ENCODE peak calls at places on chromosomes 13 and 19, in six cellular contexts. E, U, W, S, Z and V are unnamed samples.

GRCh38 chr13:20198781-20199180 is 6.0 kb upstream of the GJB2 start:
- DNase-seq in W (no peak), Z (peak), E (no peak), U (peak), S (no peak), V (peak)

GRCh38 chr19:5545051-5545450 is 22.7 kb downstream of the TINCR start:
- DNase-seq in E (no peak), Z (no peak), S (no peak), U (no peak), W (no peak), V (no peak)

GRCh38 chr19:40717880-40718773 is 1.2 kb downstream of the ITPKC start:
- DNase-seq in S (peak), Z (peak), U (peak), W (no peak), E (no peak), V (peak)

GRCh38 chr13:21683034-21683733 is 12.3 kb downstream of the FGF9 start:
- DNase-seq in U (peak), S (no peak), Z (peak), W (no peak), E (no peak), V (peak)

GRCh38 chr19:53980553-53981407 is 10.7 kb upstream of the CACNG6 start:
- DNase-seq in U (peak), E (no peak), S (no peak), Z (no peak), W (no peak), V (no peak)

GRCh38 chr13:52067237-52067636 is 42.7 kb downstream of the UTP14C start:
- DNase-seq in U (no peak), W (no peak), S (no peak), E (no peak), Z (no peak), V (peak)

GRCh38 chr13:66895780-66896179 is 334.4 kb downstream of the PCDH9 start:
- DNase-seq in E (no peak), Z (no peak), W (no peak), U (no peak), S (no peak), V (no peak)

GRCh38 chr13:74040200-74040599 is 94.0 kb downstream of the KLF12 start:
- DNase-seq in W (no peak), Z (peak), S (peak), E (peak), U (peak), V (peak)

GRCh38 chr13:72651196-72651595 is 76.2 kb downstream of the MZT1 start:
- DNase-seq in W (no peak), Z (peak), E (no peak), S (no peak), U (peak), V (peak)

GRCh38 chr13:73767191-73767741 is 366.9 kb downstream of the KLF12 start:
- DNase-seq in E (no peak), S (no peak), W (no peak), Z (no peak), U (peak), V (no peak)

GRCh38 chr13:34040863-34041262 is 222.9 kb downstream of the RFC3 start:
- DNase-seq in U (peak), E (no peak), Z (no peak), W (no peak), S (no peak), V (no peak)

GRCh38 chr19:49997709-49998108 is 27.5 kb downstream of the VRK3 start:
- DNase-seq in U (peak), S (no peak), W (no peak), E (no peak), Z (peak), V (peak)

GRCh38 chr19:48698046-48698445 is 2.3 kb downstream of the FUT2 start:
- DNase-seq in S (no peak), W (no peak), U (peak), Z (peak), E (peak), V (peak)

GRCh38 chr19:17159466-17160393 is 55.4 kb upstream of the USE1 start:
- DNase-seq in U (no peak), Z (no peak), W (no peak), S (no peak), E (peak), V (peak)

GRCh38 chr13:32988588-32989256 is 27.5 kb upstream of the KL start:
- DNase-seq in S (no peak), Z (no peak), E (no peak), W (no peak), U (no peak), V (no peak)

GRCh38 chr19:38003427-38004099 is 96.6 kb downstream of the SIPA1L3 start:
- DNase-seq in E (peak), Z (peak), W (peak), S (no peak), U (peak), V (peak)

GRCh38 chr19:38263696-38264485 is 482 bp upstream of the SPINT2 start:
- DNase-seq in U (peak), W (no peak), S (peak), Z (peak), E (no peak), V (peak)

GRCh38 chr13:109933476-109933875 is 147.1 kb upstream of the IRS2 start:
- DNase-seq in Z (no peak), E (no peak), U (no peak), W (no peak), S (no peak), V (no peak)

GRCh38 chr19:46118136-46118535 is 6.4 kb downstream of the IGFL3 start:
- DNase-seq in U (peak), E (no peak), W (no peak), S (no peak), Z (peak), V (peak)

GRCh38 chr19:22286151-22286810 is at the start of gene ZNF729:
- DNase-seq in U (no peak), Z (no peak), W (no peak), E (no peak), S (no peak), V (no peak)
- H3K4me3 ChIP-seq in U (no peak), Z (no peak), W (no peak), E (no peak), S (no peak), V (no peak)

DNA sequence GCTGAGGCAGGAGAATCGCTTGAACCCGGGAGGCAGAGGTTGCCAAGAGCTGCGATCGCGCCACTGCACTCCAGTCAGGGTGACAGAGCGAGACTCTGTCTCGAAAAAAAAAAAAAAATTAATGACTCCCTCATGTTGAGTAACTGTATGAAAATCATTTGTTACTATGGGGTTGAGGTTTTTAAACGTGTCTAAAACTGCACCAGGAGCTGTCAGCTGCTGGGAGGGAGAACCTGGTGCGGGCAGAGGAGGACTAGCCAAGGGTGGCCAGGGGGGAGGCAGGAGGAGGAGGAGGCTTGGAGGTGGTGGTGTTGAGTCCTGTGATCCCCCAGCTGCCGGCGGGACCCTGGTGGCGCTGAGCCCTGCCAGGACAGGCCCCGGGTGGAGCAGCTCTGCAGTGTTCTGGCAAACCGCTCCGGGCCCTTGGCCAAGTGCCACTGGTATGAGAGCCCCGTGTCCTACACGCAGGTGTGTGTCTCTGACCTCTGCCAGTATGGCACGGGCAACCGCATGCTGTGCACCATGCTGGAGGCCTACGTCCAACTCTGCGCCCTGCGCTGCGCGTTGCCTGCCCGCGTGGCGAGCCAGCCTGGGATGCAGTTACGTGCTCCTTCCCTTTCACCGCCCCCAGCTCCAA is 17.1 kb upstream of the FXYD3 start:
- DNase-seq in Z (peak), S (no peak), E (no peak), U (no peak), W (no peak), V (peak)
- TF ChIP-seq CTCF in Z (no peak), S (no peak), E (no peak), U (no peak), W (no peak), V (no peak)

DNA sequence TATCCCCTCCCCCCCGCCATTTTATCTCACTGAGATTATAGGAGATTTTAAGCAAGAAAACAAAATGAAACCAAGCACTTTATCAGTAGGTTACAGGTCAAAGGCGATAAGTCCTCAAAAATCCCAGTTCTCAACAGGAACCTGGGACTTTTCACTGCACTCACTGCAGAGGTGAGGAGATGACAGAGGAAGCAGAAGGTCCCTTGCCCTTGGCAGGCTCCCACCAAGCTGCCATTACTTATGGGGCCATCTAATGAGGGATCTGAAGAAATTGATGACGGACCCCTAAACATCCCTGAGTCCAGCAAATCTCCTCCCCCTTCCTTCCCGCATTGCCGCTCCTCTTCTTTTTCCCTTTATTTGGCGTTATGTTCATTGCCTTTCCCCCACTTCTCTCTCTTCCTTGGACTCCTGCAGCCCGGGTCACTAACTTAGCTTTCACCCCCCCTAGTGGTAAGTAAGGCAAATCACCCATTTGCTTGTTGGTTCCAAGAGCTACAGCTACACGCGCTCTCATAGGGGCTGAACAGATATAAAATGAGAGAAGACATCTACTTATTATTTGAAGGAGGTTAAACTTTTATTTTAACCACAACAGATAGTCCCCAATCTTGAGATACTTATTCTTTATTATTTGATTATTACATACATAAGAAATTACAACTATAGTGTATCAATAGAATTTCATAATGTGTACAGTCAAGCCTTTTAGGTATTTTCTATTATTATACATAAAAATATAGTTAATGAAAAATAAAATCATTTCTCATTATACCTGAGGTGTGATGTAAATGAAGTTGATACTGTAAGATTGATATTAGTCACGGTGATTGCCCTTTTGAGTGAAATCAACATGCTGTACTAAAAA is 52.0 kb upstream of the ARGLU1 start:
- DNase-seq in Z (peak), W (no peak), E (peak), S (no peak), U (peak), V (peak)
- H3K4me3 ChIP-seq in Z (no peak), W (no peak), E (no peak), S (peak), U (no peak), V (no peak)

GRCh38 chr13:60519496-60519895 is 122.5 kb downstream of the TDRD3 start:
- DNase-seq in W (no peak), E (no peak), Z (no peak), S (no peak), U (no peak), V (no peak)

GRCh38 chr13:60511637-60512036 is 114.6 kb downstream of the TDRD3 start:
- DNase-seq in E (no peak), U (no peak), Z (no peak), S (no peak), W (no peak), V (no peak)

GRCh38 chr13:60509601-60510386 is 112.8 kb downstream of the TDRD3 start:
- DNase-seq in U (peak), E (no peak), S (no peak), W (no peak), Z (peak), V (peak)

GRCh38 chr13:60514891-60515290 is 117.9 kb downstream of the TDRD3 start:
- DNase-seq in W (no peak), S (no peak), Z (no peak), U (no peak), E (no peak), V (no peak)
- TF ChIP-seq CTCF in W (no peak), S (no peak), Z (no peak), U (no peak), E (no peak), V (no peak)

DNA sequence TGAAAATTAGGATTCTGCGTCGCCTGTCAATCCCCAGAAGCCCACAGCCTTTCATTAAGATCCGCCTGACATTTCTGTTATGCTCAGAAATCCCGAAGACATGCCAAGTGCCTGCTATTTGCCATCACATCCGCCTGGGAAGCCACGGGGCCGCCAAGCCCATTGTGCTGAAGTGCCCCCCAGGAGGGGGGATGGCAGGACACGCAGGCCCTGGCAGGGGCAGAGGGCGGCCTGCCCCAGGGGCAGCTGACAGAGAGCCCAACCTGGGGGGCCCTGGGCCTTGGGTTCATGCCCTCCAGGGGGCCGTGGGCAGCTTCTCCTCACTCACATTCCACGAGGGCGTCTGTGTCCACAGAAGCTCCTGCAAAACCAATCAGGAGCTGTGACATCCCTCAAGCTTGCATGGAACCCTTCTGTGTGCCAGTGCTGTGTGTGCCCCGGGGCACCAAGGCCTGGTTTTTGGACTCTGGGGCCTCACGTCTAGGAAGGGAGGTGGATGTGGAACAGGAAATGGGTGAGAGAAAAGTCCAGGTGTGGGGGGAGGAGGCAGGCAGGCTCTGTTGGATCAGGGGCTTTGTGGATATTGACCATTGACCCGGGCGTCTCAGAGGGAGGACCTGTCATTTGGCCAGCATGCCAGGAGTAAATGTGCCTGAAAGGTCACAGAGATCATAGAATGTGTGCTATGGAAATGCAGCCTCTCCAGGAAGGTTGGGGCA is 122.9 kb downstream of the URI1 start:
- DNase-seq in E (no peak), U (no peak), W (peak), S (no peak), Z (no peak), V (no peak)
- H3K4me3 ChIP-seq in E (no peak), U (no peak), W (no peak), S (no peak), Z (no peak), V (no peak)

DNA sequence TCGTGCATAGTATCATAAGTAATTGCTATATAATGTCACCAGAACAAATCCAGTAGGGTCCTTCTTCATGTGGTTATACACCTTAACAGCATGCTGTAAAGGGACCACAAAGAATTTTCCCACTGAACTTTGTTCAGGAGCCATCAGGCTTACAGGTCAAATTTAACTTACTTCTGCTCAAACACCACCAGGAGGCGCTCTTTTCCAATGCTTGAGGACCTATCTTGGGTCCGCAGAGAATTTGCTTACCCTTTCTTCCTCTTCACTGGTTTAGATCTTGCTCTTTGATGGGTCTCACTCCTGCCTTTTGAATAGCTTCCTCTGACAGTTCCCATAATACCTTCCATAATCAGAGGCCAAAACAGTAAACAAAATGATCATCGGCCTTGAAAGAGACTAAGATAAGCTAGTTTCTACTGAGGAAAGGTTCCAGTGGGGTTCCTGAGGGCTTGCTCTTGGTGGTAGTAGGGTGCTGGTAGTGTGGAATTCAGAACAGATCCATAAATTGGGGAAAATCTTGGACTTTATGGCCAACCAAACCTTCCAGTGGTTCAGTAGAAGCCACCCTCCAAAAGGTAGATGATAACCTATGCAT is 37.4 kb downstream of the SCGB2B2 start:
- DNase-seq in W (no peak), Z (peak), S (no peak), U (peak), E (peak), V (peak)
- TF ChIP-seq CTCF in W (peak), Z (peak), S (peak), U (peak), E (peak), V (peak)

GRCh38 chr13:28532226-28533048 is 37.5 kb upstream of the FLT1 start:
- DNase-seq in W (no peak), S (peak), E (no peak), Z (no peak), U (no peak), V (no peak)
- H3K4me3 ChIP-seq in W (peak), S (peak), E (peak), Z (peak), U (peak), V (no peak)

DNA sequence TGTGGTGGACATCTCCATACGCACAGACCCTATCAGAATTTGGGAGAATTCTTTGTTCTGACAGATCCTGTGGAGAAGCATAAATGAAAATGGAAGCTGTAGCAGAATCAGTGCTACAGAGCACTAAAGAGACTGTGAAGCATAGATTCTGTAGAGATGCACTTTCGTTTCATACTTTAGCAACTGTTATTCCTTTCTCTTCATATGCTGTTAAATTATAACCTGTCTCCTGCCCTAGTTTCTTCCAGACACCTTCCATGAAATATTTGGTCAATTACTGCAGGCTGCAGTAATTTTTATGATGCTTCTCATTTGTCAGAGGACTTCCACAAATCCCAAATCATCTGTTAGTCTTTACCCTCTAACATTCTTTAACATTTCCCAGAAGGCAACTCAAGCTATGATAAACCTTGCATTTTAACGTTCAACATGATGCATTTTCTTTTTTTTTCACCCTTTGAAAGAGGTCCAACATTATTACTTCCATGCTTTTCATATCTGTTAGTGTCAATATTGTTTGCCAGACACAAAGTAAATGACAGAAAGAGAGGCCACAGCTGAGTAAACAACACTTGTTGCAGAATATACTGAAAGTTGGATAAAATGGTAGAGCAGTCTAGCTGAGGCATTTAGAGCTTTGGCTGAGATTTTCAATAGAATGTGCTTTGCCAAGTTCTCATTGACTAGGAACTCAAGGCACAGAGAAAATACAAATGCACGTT is 412.7 kb downstream of the LMO7 start:
- DNase-seq in S (no peak), W (no peak), E (no peak), Z (no peak), U (no peak), V (no peak)
- TF ChIP-seq CTCF in S (no peak), W (no peak), E (no peak), Z (no peak), U (no peak), V (no peak)